ENCODE peak calls at places on chromosomes 6 and 20, in six cellular contexts. O is A549, T is lower leg skin, D is testis, F is IMR-90, K is sigmoid colon. A is an unnamed sample.

GRCh38 chr6:46491201-46491788 is at the start of gene RCAN2:
- DNase-seq in K (peak), T (peak), O (peak), D (peak), F (peak), A (peak)

GRCh38 chr20:10119336-10119735 is 84.5 kb downstream of the ANKEF1 start:
- DNase-seq in F (no peak), K (no peak), T (no peak), D (no peak), O (no peak), A (no peak)

GRCh38 chr6:151067684-151068596 is 171.8 kb upstream of the AKAP12 start:
- DNase-seq in D (no peak), F (peak), O (peak), K (peak), T (peak), A (no peak)

GRCh38 chr6:127550403-127550802 is 26.6 kb upstream of the C6orf58 start:
- DNase-seq in T (no peak), K (no peak), O (no peak), D (no peak), F (peak), A (no peak)

GRCh38 chr6:11098009-11098408 is 4.4 kb downstream of the SMIM13 start:
- DNase-seq in T (no peak), K (no peak), D (no peak), F (no peak), O (no peak), A (no peak)

GRCh38 chr6:149153100-149153499 is 164.4 kb upstream of the TAB2 start:
- DNase-seq in O (no peak), F (no peak), D (no peak), K (no peak), T (no peak), A (no peak)

GRCh38 chr20:35674921-35675320 is 10.2 kb upstream of the CPNE1 start:
- DNase-seq in T (no peak), O (no peak), K (peak), D (no peak), F (no peak), A (no peak)

GRCh38 chr6:36463686-36464085 is 20.9 kb downstream of the KCTD20 start:
- DNase-seq in F (peak), T (no peak), O (no peak), K (no peak), D (no peak), A (no peak)

GRCh38 chr6:18327621-18328548 is 59.3 kb upstream of the RNF144B start:
- DNase-seq in K (peak), T (no peak), D (peak), O (no peak), F (no peak), A (peak)

GRCh38 chr20:17571153-17571527 is 1.3 kb downstream of the DSTN start:
- DNase-seq in D (no peak), O (no peak), F (no peak), K (no peak), T (no peak), A (no peak)
- TF ChIP-seq POLR2A in D (no peak), O (no peak), F (no peak), K (peak), T (no peak), A (no peak)

GRCh38 chr20:33575302-33575701 is 85.4 kb downstream of the CBFA2T2 start:
- DNase-seq in F (no peak), D (no peak), K (no peak), T (no peak), O (no peak), A (no peak)

GRCh38 chr20:33570743-33571142 is 80.8 kb downstream of the CBFA2T2 start:
- DNase-seq in F (no peak), D (no peak), O (no peak), K (no peak), T (no peak), A (no peak)

GRCh38 chr20:33578510-33578909 is 83.6 kb upstream of the C20orf144 start:
- DNase-seq in T (peak), O (no peak), D (no peak), K (no peak), F (peak), A (no peak)

GRCh38 chr20:33576432-33576883 is 85.7 kb upstream of the C20orf144 start:
- DNase-seq in F (peak), D (no peak), K (no peak), O (no peak), T (no peak), A (no peak)
- TF ChIP-seq CTCF in F (no peak), D (no peak), K (no peak), O (no peak), T (no peak), A (no peak)

GRCh38 chr6:2940010-2940850 is 31.1 kb downstream of the SERPINB6 start:
- DNase-seq in F (no peak), K (no peak), D (peak), O (no peak), T (peak), A (no peak)
- TF ChIP-seq POLR2A in F (no peak), K (no peak), D (no peak), O (no peak), T (no peak), A (peak)

GRCh38 chr6:169022079-169022478 is 231.6 kb downstream of the THBS2 start:
- DNase-seq in F (no peak), T (no peak), K (no peak), D (no peak), O (no peak), A (no peak)

GRCh38 chr6:169016758-169017157 is 236.9 kb downstream of the THBS2 start:
- DNase-seq in K (no peak), F (no peak), T (no peak), O (no peak), D (no peak), A (no peak)

GRCh38 chr6:169020821-169021220 is 232.8 kb downstream of the THBS2 start:
- DNase-seq in F (no peak), K (no peak), O (no peak), D (no peak), T (no peak), A (no peak)

GRCh38 chr6:169019111-169019510 is 234.5 kb downstream of the THBS2 start:
- DNase-seq in F (no peak), O (no peak), D (no peak), T (no peak), K (no peak), A (no peak)

GRCh38 chr6:169019727-169020491 is 233.7 kb downstream of the THBS2 start:
- DNase-seq in D (no peak), F (peak), T (no peak), O (no peak), K (no peak), A (no peak)
- TF ChIP-seq CTCF in D (no peak), F (no peak), T (no peak), O (no peak), K (no peak), A (no peak)